ENCODE peak calls at places on chromosomes 6 and 20, in ten cellular contexts. D is SK-N-SH; E is substantia nigra; A is neural crest cell; S is CD4-positive, alpha-beta memory T cell; X is posterior cingulate gyrus; N is activated naive CD4-positive, alpha-beta T cell; U is NCI-H774; P is pons; R is fibroblast of the aortic adventitia. Q is an unnamed sample.

GRCh38 chr6:151240861-151241642 is 1.3 kb downstream of the AKAP12 start:
- DNase-seq in R (peak; percentile 85), A (peak; percentile 47), U (peak; percentile 5), E (no peak), P (no peak), X (peak; percentile 91), D (peak; percentile 81), N (no peak), S (no peak), Q (peak; percentile 56)

GRCh38 chr20:44714701-44715494 is at the start of gene CCN5:
- DNase-seq in A (no peak), D (peak; percentile 67), U (no peak), R (peak; percentile 91), P (peak; percentile 53), N (no peak), X (peak; percentile 90), E (peak; percentile 70), S (no peak), Q (peak; percentile 20)

GRCh38 chr6:104705095-104705707 is 154.5 kb downstream of the HACE1 start:
- DNase-seq in X (no peak), S (peak; percentile 63), D (no peak), N (no peak), A (no peak), E (no peak), P (peak; percentile 78), U (no peak), R (peak; percentile 73), Q (no peak)

GRCh38 chr6:136525586-136526195 is 24.5 kb downstream of the MAP7 start:
- DNase-seq in E (no peak), R (no peak), U (no peak), X (no peak), S (no peak), N (no peak), D (no peak), A (no peak), P (peak; percentile 83), Q (peak; percentile 52)

GRCh38 chr20:50285376-50286173 is 94.9 kb downstream of the CEBPB start:
- DNase-seq in E (no peak), D (peak; percentile 64), P (no peak), N (no peak), U (no peak), X (no peak), S (no peak), R (peak; percentile 66), A (no peak), Q (no peak)

GRCh38 chr6:112298816-112299281 is 44.5 kb upstream of the LAMA4 start:
- DNase-seq in R (peak; percentile 89), D (no peak), N (no peak), A (no peak), U (no peak), X (no peak), P (no peak), S (no peak), E (no peak), Q (no peak)

GRCh38 chr20:63939061-63939935 is 16.9 kb downstream of the UCKL1 start:
- DNase-seq in X (no peak), P (no peak), U (no peak), D (no peak), E (no peak), A (no peak), N (no peak), S (peak; percentile 35), R (no peak), Q (no peak)

GRCh38 chr6:39088331-39088730 is 26.7 kb downstream of the SAYSD1 start:
- DNase-seq in N (no peak), R (peak; percentile 88), S (no peak), D (no peak), P (peak; percentile 45), X (no peak), E (no peak), U (no peak), A (peak; percentile 33), Q (no peak)

GRCh38 chr20:37845261-37845681 is 57.7 kb upstream of the VSTM2L start:
- DNase-seq in X (no peak), N (no peak), A (no peak), E (no peak), D (peak; percentile 31), S (no peak), U (peak; percentile 8), P (no peak), R (no peak), Q (no peak)

GRCh38 chr6:132023490-132023889 is 72.3 kb upstream of the CCN2 start:
- DNase-seq in E (no peak), N (no peak), U (no peak), S (no peak), P (no peak), D (no peak), X (no peak), R (no peak), A (no peak), Q (no peak)

GRCh38 chr6:170203212-170203611 is 87.7 kb downstream of the DLL1 start:
- DNase-seq in U (no peak), P (no peak), A (no peak), N (no peak), R (no peak), E (no peak), S (no peak), D (peak; percentile 25), X (no peak), Q (no peak)

GRCh38 chr6:127855542-127856159 is 45.2 kb downstream of the THEMIS start:
- DNase-seq in X (no peak), U (no peak), S (peak; percentile 56), N (no peak), D (no peak), A (no peak), E (peak; percentile 11), R (peak; percentile 64), P (peak; percentile 84), Q (no peak)

GRCh38 chr6:120899932-120900331 is 434.3 kb downstream of the TBC1D32 start:
- DNase-seq in P (no peak), E (no peak), N (no peak), X (no peak), A (no peak), R (no peak), U (no peak), S (no peak), D (no peak), Q (no peak)

GRCh38 chr6:21967282-21967681 is 329.6 kb downstream of the PRL start:
- DNase-seq in S (no peak), P (no peak), R (no peak), X (no peak), U (no peak), A (no peak), D (no peak), N (no peak), E (no peak), Q (no peak)

GRCh38 chr20:61819484-61819846 is 246.2 kb downstream of the TAF4 start:
- DNase-seq in N (no peak), D (no peak), R (no peak), X (no peak), A (no peak), S (no peak), E (no peak), P (no peak), U (no peak), Q (no peak)

GRCh38 chr6:169326067-169326799 is 72.6 kb upstream of the THBS2 start:
- DNase-seq in P (peak; percentile 72), A (no peak), E (peak; percentile 48), N (no peak), U (peak; percentile 46), R (peak; percentile 48), X (peak; percentile 69), S (no peak), D (peak; percentile 33), Q (no peak)

GRCh38 chr20:23334111-23334510 is 16.5 kb upstream of the NXT1 start:
- DNase-seq in R (no peak), N (no peak), A (no peak), E (no peak), U (no peak), P (no peak), D (no peak), S (no peak), X (no peak), Q (no peak)

GRCh38 chr20:23021941-23022340 is 13.2 kb upstream of the SSTR4 start:
- DNase-seq in N (no peak), U (no peak), P (no peak), X (no peak), S (no peak), R (no peak), D (no peak), E (no peak), A (no peak), Q (no peak)

GRCh38 chr20:58708246-58708931 is 15.8 kb downstream of the NPEPL1 start:
- DNase-seq in P (no peak), S (no peak), X (peak; percentile 21), U (no peak), E (no peak), R (no peak), D (peak; percentile 16), N (no peak), A (peak; percentile 0), Q (no peak)

GRCh38 chr6:41182069-41183034 is 18.6 kb downstream of the TREML2 start:
- DNase-seq in D (peak; percentile 55), X (no peak), S (peak; percentile 65), A (peak; percentile 22), N (no peak), P (peak; percentile 84), U (peak; percentile 1), E (no peak), R (peak; percentile 60), Q (no peak)

GRCh38 chr20:1897486-1897885 is 2.3 kb downstream of the SIRPA start:
- DNase-seq in E (peak; percentile 35), U (no peak), X (no peak), S (no peak), P (peak; percentile 82), R (peak; percentile 38), N (no peak), D (no peak), A (no peak), Q (peak; percentile 44)

GRCh38 chr20:35434085-35435005 is 3.7 kb downstream of the GDF5 start:
- DNase-seq in U (no peak), P (no peak), S (no peak), A (no peak), X (no peak), E (no peak), R (peak; percentile 42), N (no peak), D (no peak), Q (no peak)

GRCh38 chr6:106076139-106076538 is 10.0 kb upstream of the PRDM1 start:
- DNase-seq in S (no peak), P (no peak), N (no peak), X (no peak), E (no peak), R (no peak), A (no peak), D (no peak), U (no peak), Q (no peak)

GRCh38 chr20:61806995-61807394 is 258.7 kb downstream of the TAF4 start:
- DNase-seq in N (no peak), U (no peak), P (no peak), R (no peak), A (no peak), S (no peak), E (no peak), X (peak; percentile 47), D (no peak), Q (no peak)

GRCh38 chr6:30879684-30880427 is 4.5 kb upstream of the DDR1 start:
- DNase-seq in N (no peak), X (no peak), A (no peak), D (peak; percentile 14), R (no peak), P (no peak), U (no peak), S (no peak), E (no peak), Q (no peak)

GRCh38 chr6:894274-894673 is 201.3 kb upstream of the EXOC2 start:
- DNase-seq in S (no peak), D (no peak), U (no peak), N (no peak), R (no peak), X (no peak), P (no peak), E (no peak), A (no peak), Q (no peak)